ENCODE peak calls at places on chromosome 10, in five cellular contexts. K is left kidney, W is T-helper 1 cell, Y is HCEC 1CT, I is hypothalamus. S is an unnamed sample.

GRCh38 chr10:65618125-65618524 is 1307.7 kb upstream of the LRRTM3 start:
- DNase-seq in Y (peak; percentile 9), I (no peak), W (no peak), K (no peak), S (no peak)

GRCh38 chr10:69957516-69958231 is 95.0 kb upstream of the MACROH2A2 start:
- DNase-seq in K (no peak), W (no peak), Y (no peak), I (no peak), S (no peak)

GRCh38 chr10:118470470-118470869 is 125.0 kb downstream of the PRLHR start:
- DNase-seq in I (no peak), Y (no peak), K (no peak), W (no peak), S (no peak)

GRCh38 chr10:113045155-113046055 is 95.4 kb downstream of the TCF7L2 start:
- DNase-seq in K (no peak), Y (peak; percentile 84), W (no peak), I (no peak), S (no peak)

GRCh38 chr10:125823663-125824251 is 411 bp downstream of the BCCIP start:
- DNase-seq in W (no peak), K (peak; percentile 31), I (no peak), Y (no peak), S (peak; percentile 49)

GRCh38 chr10:66931949-66932343 is 6.1 kb downstream of the LRRTM3 start:
- DNase-seq in K (peak; percentile 56), I (no peak), Y (no peak), W (no peak), S (no peak)

GRCh38 chr10:92773776-92774175 is 74.5 kb upstream of the EXOC6 start:
- DNase-seq in Y (no peak), W (no peak), I (no peak), K (no peak), S (no peak)

GRCh38 chr10:114374141-114374791 is 30.0 kb downstream of the AFAP1L2 start:
- DNase-seq in W (no peak), K (peak; percentile 59), I (no peak), Y (no peak), S (no peak)

GRCh38 chr10:116287906-116288501 is 15.0 kb upstream of the GFRA1 start:
- DNase-seq in K (peak; percentile 72), I (no peak), W (no peak), Y (peak; percentile 63), S (no peak)

GRCh38 chr10:132455441-132455971 is 58.5 kb downstream of the PWWP2B start:
- DNase-seq in K (no peak), W (no peak), Y (no peak), I (no peak), S (no peak)

GRCh38 chr10:44571701-44572100 is 186.8 kb upstream of the CXCL12 start:
- DNase-seq in W (no peak), K (no peak), Y (no peak), I (no peak), S (no peak)

GRCh38 chr10:6200588-6201510 is 1.9 kb upstream of the PFKFB3 start:
- DNase-seq in Y (peak; percentile 27), K (peak; percentile 80), I (no peak), W (no peak), S (peak; percentile 68)

GRCh38 chr10:78937800-78938694 is 130.7 kb upstream of the ZMIZ1 start:
- DNase-seq in Y (no peak), I (no peak), W (no peak), K (no peak), S (no peak)

GRCh38 chr10:119538632-119539358 is 3.7 kb downstream of the RGS10 start:
- DNase-seq in Y (no peak), W (no peak), I (no peak), K (no peak), S (peak; percentile 61)

GRCh38 chr10:73768881-73769280 is 13.0 kb upstream of the CHCHD1 start:
- DNase-seq in K (peak; percentile 30), W (peak; percentile 52), I (no peak), Y (no peak), S (peak; percentile 67)

GRCh38 chr10:17201165-17202013 is at the start of gene TRDMT1:
- DNase-seq in I (peak; percentile 71), Y (peak; percentile 94), K (peak; percentile 98), W (peak; percentile 70), S (peak; percentile 89)

S was measured in activated T-cell treated with anti-CD3 and anti-CD28 coated beads, Interleukin-2, amount 50 U/mL, for 24 hours.